ENCODE peak calls at places on chromosomes 11 and 22, in ten cellular contexts. One of them, this sample, is unnamed. For H3K9me3, the result is how much of the 10 kb centered on the place peaks cover.

GRCh38 chr22:26461188-26461810 is 22.3 kb downstream of the HPS4 start:
- DNase-seq in HepG2: peak
- DNase-seq in body of pancreas: peak
- DNase-seq in heart left ventricle: peak
- DNase-seq in right lobe of liver: no peak
- DNase-seq in esophagus squamous epithelium: no peak
- DNase-seq in adrenal gland: peak
- DNase-seq in ovary: peak
- DNase-seq in IMR-90: peak
- DNase-seq in Peyer's patch: peak
- DNase-seq in this sample: peak

GRCh38 chr11:120135838-120136237 is 2.1 kb downstream of the TRIM29 start:
- DNase-seq in ovary: no peak
- DNase-seq in IMR-90: no peak
- DNase-seq in Peyer's patch: no peak
- DNase-seq in adrenal gland: peak
- DNase-seq in body of pancreas: no peak
- DNase-seq in right lobe of liver: no peak
- DNase-seq in heart left ventricle: no peak
- DNase-seq in HepG2: no peak
- DNase-seq in esophagus squamous epithelium: no peak
- DNase-seq in this sample: peak

GRCh38 chr11:116263770-116264169 is 509.0 kb downstream of the BUD13 start:
- DNase-seq in right lobe of liver: no peak
- DNase-seq in Peyer's patch: no peak
- DNase-seq in body of pancreas: no peak
- DNase-seq in heart left ventricle: no peak
- DNase-seq in IMR-90: no peak
- DNase-seq in adrenal gland: no peak
- DNase-seq in esophagus squamous epithelium: no peak
- DNase-seq in ovary: no peak
- DNase-seq in HepG2: no peak
- DNase-seq in this sample: no peak

GRCh38 chr11:68581439-68581838 is 102.9 kb upstream of the GAL start:
- DNase-seq in IMR-90: no peak
- DNase-seq in adrenal gland: no peak
- DNase-seq in Peyer's patch: no peak
- DNase-seq in ovary: no peak
- DNase-seq in body of pancreas: no peak
- DNase-seq in HepG2: no peak
- DNase-seq in heart left ventricle: peak
- DNase-seq in esophagus squamous epithelium: no peak
- DNase-seq in right lobe of liver: no peak
- DNase-seq in this sample: no peak

GRCh38 chr22:42179616-42180015 is 49.0 kb upstream of the CYP2D6 start:
- DNase-seq in body of pancreas: no peak
- DNase-seq in ovary: no peak
- DNase-seq in HepG2: no peak
- DNase-seq in heart left ventricle: no peak
- DNase-seq in IMR-90: peak
- DNase-seq in esophagus squamous epithelium: no peak
- DNase-seq in Peyer's patch: no peak
- DNase-seq in right lobe of liver: no peak
- DNase-seq in adrenal gland: no peak
- DNase-seq in this sample: no peak

GRCh38 chr11:123180166-123180565 is 14.9 kb downstream of the CLMP start:
- DNase-seq in ovary: no peak
- DNase-seq in Peyer's patch: no peak
- DNase-seq in adrenal gland: no peak
- DNase-seq in esophagus squamous epithelium: no peak
- DNase-seq in heart left ventricle: no peak
- DNase-seq in right lobe of liver: no peak
- DNase-seq in body of pancreas: no peak
- DNase-seq in IMR-90: peak
- DNase-seq in HepG2: no peak
- DNase-seq in this sample: no peak

GRCh38 chr11:13376838-13377237 is 86.2 kb downstream of the BTBD10 start:
- DNase-seq in adrenal gland: no peak
- DNase-seq in HepG2: no peak
- DNase-seq in Peyer's patch: no peak
- DNase-seq in esophagus squamous epithelium: no peak
- DNase-seq in IMR-90: no peak
- DNase-seq in heart left ventricle: no peak
- DNase-seq in body of pancreas: no peak
- DNase-seq in right lobe of liver: no peak
- DNase-seq in ovary: no peak
- DNase-seq in this sample: no peak

GRCh38 chr22:19805821-19806212 is 45.2 kb downstream of the TBX1 start:
- DNase-seq in heart left ventricle: no peak
- DNase-seq in HepG2: no peak
- DNase-seq in IMR-90: no peak
- DNase-seq in ovary: peak
- DNase-seq in right lobe of liver: peak
- DNase-seq in adrenal gland: no peak
- DNase-seq in esophagus squamous epithelium: no peak
- DNase-seq in body of pancreas: no peak
- DNase-seq in Peyer's patch: no peak
- DNase-seq in this sample: no peak

GRCh38 chr11:45477588-45477987 is 187.8 kb downstream of the CHST1 start:
- DNase-seq in Peyer's patch: peak
- DNase-seq in adrenal gland: no peak
- DNase-seq in ovary: no peak
- DNase-seq in esophagus squamous epithelium: no peak
- DNase-seq in HepG2: no peak
- DNase-seq in right lobe of liver: no peak
- DNase-seq in heart left ventricle: no peak
- DNase-seq in IMR-90: no peak
- DNase-seq in body of pancreas: no peak
- DNase-seq in this sample: no peak

GRCh38 chr22:41976961-41977566 is 7.8 kb downstream of the SEPTIN3 start:
- DNase-seq in esophagus squamous epithelium: no peak
- DNase-seq in HepG2: no peak
- DNase-seq in IMR-90: no peak
- DNase-seq in heart left ventricle: no peak
- DNase-seq in right lobe of liver: no peak
- DNase-seq in adrenal gland: no peak
- DNase-seq in Peyer's patch: no peak
- DNase-seq in body of pancreas: no peak
- DNase-seq in ovary: no peak
- DNase-seq in this sample: no peak

GRCh38 chr11:45233121-45233803 is 52.9 kb downstream of the SYT13 start:
- DNase-seq in body of pancreas: peak
- DNase-seq in right lobe of liver: peak
- DNase-seq in adrenal gland: peak
- DNase-seq in Peyer's patch: peak
- DNase-seq in heart left ventricle: peak
- DNase-seq in HepG2: peak
- DNase-seq in ovary: peak
- DNase-seq in esophagus squamous epithelium: no peak
- DNase-seq in IMR-90: peak
- DNase-seq in this sample: peak

GRCh38 chr22:45212306-45212709 is 28.4 kb downstream of the KIAA0930 start:
- DNase-seq in right lobe of liver: peak
- DNase-seq in HepG2: no peak
- DNase-seq in Peyer's patch: peak
- DNase-seq in body of pancreas: no peak
- DNase-seq in esophagus squamous epithelium: no peak
- DNase-seq in heart left ventricle: peak
- DNase-seq in ovary: peak
- DNase-seq in IMR-90: peak
- DNase-seq in adrenal gland: peak
- DNase-seq in this sample: no peak

GRCh38 chr11:129589190-129589589 is 213.5 kb downstream of the BARX2 start:
- DNase-seq in Peyer's patch: no peak
- DNase-seq in body of pancreas: no peak
- DNase-seq in ovary: no peak
- DNase-seq in HepG2: no peak
- DNase-seq in heart left ventricle: no peak
- DNase-seq in right lobe of liver: no peak
- DNase-seq in adrenal gland: no peak
- DNase-seq in esophagus squamous epithelium: no peak
- DNase-seq in IMR-90: no peak
- DNase-seq in this sample: no peak

GRCh38 chr11:83008581-83008923 is 63.1 kb downstream of the RAB30 start:
- DNase-seq in IMR-90: peak
- DNase-seq in esophagus squamous epithelium: no peak
- DNase-seq in ovary: no peak
- DNase-seq in heart left ventricle: no peak
- DNase-seq in right lobe of liver: no peak
- DNase-seq in body of pancreas: no peak
- DNase-seq in Peyer's patch: no peak
- DNase-seq in adrenal gland: no peak
- DNase-seq in HepG2: peak
- DNase-seq in this sample: no peak

GRCh38 chr11:76235233-76236091 is 29.2 kb upstream of the WNT11 start:
- DNase-seq in HepG2: peak
- DNase-seq in adrenal gland: peak
- DNase-seq in right lobe of liver: peak
- DNase-seq in esophagus squamous epithelium: peak
- DNase-seq in Peyer's patch: peak
- DNase-seq in body of pancreas: peak
- DNase-seq in IMR-90: peak
- DNase-seq in heart left ventricle: peak
- DNase-seq in ovary: peak
- DNase-seq in this sample: peak

GRCh38 chr11:66080055-66080817 is 10.2 kb downstream of the PACS1 start:
- DNase-seq in ovary: peak
- DNase-seq in body of pancreas: peak
- DNase-seq in IMR-90: peak
- DNase-seq in HepG2: peak
- DNase-seq in right lobe of liver: no peak
- DNase-seq in adrenal gland: peak
- DNase-seq in esophagus squamous epithelium: no peak
- DNase-seq in heart left ventricle: peak
- DNase-seq in Peyer's patch: no peak
- DNase-seq in this sample: peak

DNA sequence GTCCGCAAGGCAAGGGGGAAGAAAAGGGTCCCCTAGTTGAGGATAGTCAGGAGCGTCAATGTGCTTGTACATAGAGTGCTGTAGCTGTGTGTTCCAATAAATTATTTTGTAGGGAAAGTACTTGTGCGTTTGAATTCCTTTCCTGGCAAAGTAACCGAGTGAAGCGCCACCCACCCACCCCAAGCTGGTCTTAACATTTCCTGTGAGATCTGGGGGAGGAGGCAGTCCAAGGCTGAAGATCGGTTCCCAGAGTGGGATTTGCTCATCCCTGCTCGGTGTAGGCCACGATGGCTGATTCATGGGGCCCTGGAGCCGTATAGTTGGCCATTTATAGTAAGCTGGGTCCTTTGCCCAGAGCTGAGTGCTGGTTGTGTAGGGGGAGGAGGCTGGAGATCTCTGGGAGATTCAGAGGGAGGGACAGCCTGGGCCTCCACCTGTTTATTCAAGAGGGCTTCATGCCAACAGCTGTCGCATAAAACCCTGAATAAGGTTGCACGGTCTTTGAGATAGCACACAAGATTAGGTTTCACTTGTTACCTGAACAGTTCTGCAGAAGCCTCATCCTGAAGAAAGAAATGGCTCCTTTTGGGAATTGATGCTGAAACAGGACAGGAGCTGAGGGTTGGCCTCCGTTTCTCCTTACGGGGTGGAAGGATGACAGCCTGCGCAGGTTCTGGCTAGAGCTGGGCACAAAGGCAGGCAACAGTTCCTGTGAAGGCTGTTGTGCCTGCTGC is 2.4 kb downstream of the ATF4 start:
- DNase-seq in heart left ventricle: peak
- DNase-seq in right lobe of liver: peak
- DNase-seq in Peyer's patch: peak
- DNase-seq in ovary: peak
- DNase-seq in adrenal gland: peak
- DNase-seq in HepG2: no peak
- DNase-seq in body of pancreas: peak
- DNase-seq in IMR-90: peak
- DNase-seq in esophagus squamous epithelium: no peak
- DNase-seq in this sample: no peak
- TF ChIP-seq POLR2A in heart left ventricle: no peak
- TF ChIP-seq POLR2A in right lobe of liver: no peak
- TF ChIP-seq POLR2A in Peyer's patch: no peak
- TF ChIP-seq POLR2A in ovary: no peak
- TF ChIP-seq POLR2A in adrenal gland: no peak
- TF ChIP-seq POLR2A in HepG2: no peak
- TF ChIP-seq POLR2A in body of pancreas: no peak
- TF ChIP-seq POLR2A in IMR-90: peak
- TF ChIP-seq POLR2A in esophagus squamous epithelium: no peak
- TF ChIP-seq POLR2A in this sample: no peak

DNA sequence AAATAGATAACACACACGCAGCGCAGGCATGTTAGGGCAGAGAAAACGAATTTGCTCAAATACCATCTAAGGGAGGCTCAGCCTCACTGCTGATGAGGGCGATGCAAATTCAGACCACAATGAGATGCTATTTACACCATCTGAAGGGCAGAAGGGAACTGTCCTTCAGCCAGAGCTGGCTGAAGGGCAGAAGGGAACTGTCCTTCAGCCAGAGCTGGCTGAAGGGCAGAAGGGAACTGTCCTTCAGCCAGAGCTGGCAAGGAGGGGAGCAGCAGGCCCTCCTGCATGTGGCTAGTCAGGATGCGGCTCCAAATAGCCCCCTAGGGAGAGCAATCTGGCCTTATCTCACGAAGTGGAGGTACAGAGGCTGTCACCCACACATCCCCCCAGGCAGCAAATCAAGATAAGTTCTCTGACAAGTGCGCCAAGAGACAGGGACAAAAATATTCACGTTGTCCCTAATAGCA is 7.5 kb upstream of the SLC39A13 start:
- DNase-seq in ovary: no peak
- DNase-seq in IMR-90: no peak
- DNase-seq in Peyer's patch: no peak
- DNase-seq in body of pancreas: no peak
- DNase-seq in HepG2: no peak
- DNase-seq in adrenal gland: no peak
- DNase-seq in heart left ventricle: peak
- DNase-seq in esophagus squamous epithelium: no peak
- DNase-seq in right lobe of liver: peak
- DNase-seq in this sample: no peak
- H3K4me3 ChIP-seq in ovary: peak
- H3K4me3 ChIP-seq in IMR-90: no peak
- H3K4me3 ChIP-seq in Peyer's patch: no peak
- H3K4me3 ChIP-seq in body of pancreas: no peak
- H3K4me3 ChIP-seq in HepG2: peak
- H3K4me3 ChIP-seq in adrenal gland: no peak
- H3K4me3 ChIP-seq in heart left ventricle: peak
- H3K4me3 ChIP-seq in esophagus squamous epithelium: peak
- H3K4me3 ChIP-seq in right lobe of liver: no peak
- H3K4me3 ChIP-seq in this sample: peak

GRCh38 chr22:48494968-48495750 is 1332.5 kb downstream of the BRD1 start:
- DNase-seq in IMR-90: no peak
- DNase-seq in HepG2: no peak
- DNase-seq in ovary: no peak
- DNase-seq in esophagus squamous epithelium: no peak
- DNase-seq in heart left ventricle: no peak
- DNase-seq in right lobe of liver: peak
- DNase-seq in body of pancreas: no peak
- DNase-seq in adrenal gland: no peak
- DNase-seq in Peyer's patch: peak
- DNase-seq in this sample: no peak
- H3K9me3 ChIP-seq in IMR-90: under half
- H3K9me3 ChIP-seq in HepG2: under half
- H3K9me3 ChIP-seq in ovary: under half
- H3K9me3 ChIP-seq in esophagus squamous epithelium: under half
- H3K9me3 ChIP-seq in heart left ventricle: under half
- H3K9me3 ChIP-seq in right lobe of liver: under half
- H3K9me3 ChIP-seq in body of pancreas: under half
- H3K9me3 ChIP-seq in adrenal gland: under half
- H3K9me3 ChIP-seq in Peyer's patch: under half
- H3K9me3 ChIP-seq in this sample: under half

GRCh38 chr11:61757213-61757862 is 4.9 kb downstream of the MYRF start:
- DNase-seq in right lobe of liver: no peak
- DNase-seq in HepG2: no peak
- DNase-seq in IMR-90: no peak
- DNase-seq in heart left ventricle: no peak
- DNase-seq in ovary: no peak
- DNase-seq in esophagus squamous epithelium: no peak
- DNase-seq in Peyer's patch: no peak
- DNase-seq in body of pancreas: peak
- DNase-seq in adrenal gland: no peak
- DNase-seq in this sample: no peak
- TF ChIP-seq POLR2A in right lobe of liver: no peak
- TF ChIP-seq POLR2A in HepG2: no peak
- TF ChIP-seq POLR2A in IMR-90: no peak
- TF ChIP-seq POLR2A in heart left ventricle: no peak
- TF ChIP-seq POLR2A in ovary: no peak
- TF ChIP-seq POLR2A in esophagus squamous epithelium: no peak
- TF ChIP-seq POLR2A in Peyer's patch: no peak
- TF ChIP-seq POLR2A in body of pancreas: no peak
- TF ChIP-seq POLR2A in adrenal gland: no peak
- TF ChIP-seq POLR2A in this sample: no peak

This sample was measured in tibial nerve.